ENCODE peak calls at places on chromosomes 16 and 17, in five cellular contexts. P is posterior vena cava, L is GM20000, O is HS-5, M is fibroblast of the aortic adventitia. D is an unnamed sample.

GRCh38 chr17:7673239-7673638 is 14.1 kb downstream of the TP53 start:
- DNase-seq in O (no peak), M (no peak), L (no peak), P (no peak), D (peak)

GRCh38 chr17:40722146-40722720 is 18.7 kb upstream of the KRT24 start:
- DNase-seq in O (no peak), L (no peak), P (no peak), M (peak), D (no peak)

GRCh38 chr17:73317554-73318426 is 6.0 kb upstream of the CDC42EP4 start:
- DNase-seq in P (no peak), O (no peak), M (peak), L (no peak), D (no peak)

GRCh38 chr16:89482087-89482823 is 8.1 kb downstream of the ANKRD11 start:
- DNase-seq in P (no peak), L (no peak), M (no peak), O (no peak), D (no peak)

GRCh38 chr16:6689643-6690042 is 643.0 kb upstream of the RBFOX1 start:
- DNase-seq in O (no peak), P (no peak), L (no peak), M (no peak), D (no peak)

GRCh38 chr17:73877962-73878361 is 233.7 kb upstream of the SDK2 start:
- DNase-seq in P (no peak), O (no peak), L (no peak), M (no peak), D (no peak)

GRCh38 chr17:67995568-67996191 is 589 bp downstream of the C17orf58 start:
- DNase-seq in L (peak), O (no peak), P (peak), M (peak), D (no peak)

GRCh38 chr17:73827627-73828241 is 183.5 kb upstream of the SDK2 start:
- DNase-seq in O (no peak), P (no peak), L (no peak), M (no peak), D (peak)

GRCh38 chr17:64707077-64707591 is 45.0 kb upstream of the SMURF2 start:
- DNase-seq in O (peak), M (peak), L (no peak), P (peak), D (no peak)

GRCh38 chr17:82110298-82110697 is 12.3 kb upstream of the FASN start:
- DNase-seq in L (no peak), P (no peak), M (no peak), O (no peak), D (no peak)

GRCh38 chr16:55672471-55672870 is 16.7 kb downstream of the SLC6A2 start:
- DNase-seq in M (peak), L (no peak), O (no peak), P (no peak), D (no peak)